ENCODE peak calls at places on chromosomes 11 and 22, in four cellular contexts. N is ovary, T is tibial nerve, K is adrenal gland. X is an unnamed sample.

GRCh38 chr22:44404341-44405020 is 91.7 kb upstream of the SHISAL1 start:
- DNase-seq in N (no peak), K (no peak), T (no peak), X (peak; percentile 37)

GRCh38 chr11:86938203-86938899 is 16.8 kb downstream of the FZD4 start:
- DNase-seq in T (no peak), N (no peak), K (no peak), X (no peak)

GRCh38 chr11:92651159-92651558 is 318.3 kb upstream of the MTNR1B start:
- DNase-seq in T (no peak), N (no peak), K (no peak), X (no peak)

GRCh38 chr11:67167715-67168114 is 48.7 kb downstream of the KDM2A start:
- DNase-seq in N (no peak), T (no peak), K (no peak), X (no peak)

GRCh38 chr11:120129570-120129969 is 8.3 kb downstream of the TRIM29 start:
- DNase-seq in N (peak; percentile 6), K (no peak), T (no peak), X (no peak)

GRCh38 chr22:32024791-32025190 is 18.3 kb upstream of the SLC5A1 start:
- DNase-seq in K (no peak), T (no peak), N (no peak), X (no peak)

GRCh38 chr22:30511109-30511508 is 5.6 kb upstream of the SEC14L4 start:
- DNase-seq in T (no peak), N (no peak), K (no peak), X (no peak)

GRCh38 chr11:122796128-122796717 is 42.1 kb upstream of the CRTAM start:
- DNase-seq in N (no peak), K (peak; percentile 41), T (peak; percentile 69), X (peak; percentile 41)

GRCh38 chr11:66548774-66549630 is 2.3 kb downstream of the ACTN3 start:
- DNase-seq in T (no peak), N (no peak), K (no peak), X (no peak)

GRCh38 chr11:60912851-60913550 is 957 bp upstream of the TMEM109 start:
- DNase-seq in T (no peak), N (no peak), K (no peak), X (no peak)

GRCh38 chr11:73140213-73141030 is 1.7 kb downstream of the FCHSD2 start:
- DNase-seq in N (peak; percentile 33), T (no peak), K (peak; percentile 64), X (no peak)

GRCh38 chr11:31826530-31827438 is 15.7 kb upstream of the PAX6 start:
- DNase-seq in K (no peak), T (no peak), N (no peak), X (no peak)

GRCh38 chr11:74397531-74398243 is 546 bp downstream of the PGM2L1 start:
- DNase-seq in K (peak; percentile 22), T (no peak), N (no peak), X (peak; percentile 36)

GRCh38 chr11:109320595-109320994 is 101.4 kb upstream of the C11orf87 start:
- DNase-seq in N (no peak), K (no peak), T (no peak), X (no peak)

GRCh38 chr11:96338910-96339703 is 3.9 kb downstream of the MAML2 start:
- DNase-seq in K (peak; percentile 46), N (peak; percentile 46), T (peak; percentile 33), X (peak; percentile 51)

GRCh38 chr11:19722702-19723101 is 10.1 kb downstream of the NAV2 start:
- DNase-seq in N (no peak), K (no peak), T (no peak), X (no peak)

GRCh38 chr11:84212467-84213390 is 926.6 kb upstream of the CCDC90B start:
- DNase-seq in K (no peak), N (no peak), T (no peak), X (no peak)

GRCh38 chr11:12404461-12404860 is 27.1 kb downstream of the PARVA start:
- DNase-seq in K (no peak), T (no peak), N (peak; percentile 55), X (no peak)

GRCh38 chr11:70073188-70073817 is 4.8 kb upstream of the ANO1 start:
- DNase-seq in N (no peak), K (no peak), T (no peak), X (peak; percentile 47)

GRCh38 chr11:122791411-122791810 is 46.9 kb upstream of the CRTAM start:
- DNase-seq in N (no peak), T (no peak), K (no peak), X (no peak)

GRCh38 chr11:93537767-93538261 is 5.4 kb downstream of the SMCO4 start:
- DNase-seq in K (peak; percentile 77), T (peak; percentile 52), N (no peak), X (peak; percentile 43)

GRCh38 chr11:40987895-40988435 is 471.5 kb downstream of the LRRC4C start:
- DNase-seq in T (no peak), K (no peak), N (no peak), X (no peak)

GRCh38 chr22:47310601-47311000 is 548.2 kb downstream of the TBC1D22A start:
- DNase-seq in N (no peak), T (no peak), K (no peak), X (no peak)

GRCh38 chr22:46122980-46123693 is 27.2 kb upstream of the PPARA start:
- DNase-seq in N (peak; percentile 60), K (peak; percentile 55), T (no peak), X (no peak)

GRCh38 chr11:95293116-95293515 is 62.1 kb upstream of the SESN3 start:
- DNase-seq in T (no peak), N (no peak), K (no peak), X (no peak)

GRCh38 chr11:59542142-59542810 is 30.9 kb downstream of the OR4D9 start:
- DNase-seq in K (peak; percentile 69), N (no peak), T (no peak), X (no peak)

GRCh38 chr11:73227571-73228211 is 9.6 kb downstream of the P2RY2 start:
- DNase-seq in T (no peak), N (peak; percentile 7), K (peak; percentile 11), X (no peak)

GRCh38 chr11:117862019-117862725 is 14.3 kb downstream of the FXYD6 start:
- DNase-seq in T (no peak), N (no peak), K (no peak), X (no peak)

GRCh38 chr11:82989628-82990404 is 81.9 kb downstream of the RAB30 start:
- DNase-seq in N (no peak), K (no peak), T (no peak), X (no peak)

DNA sequence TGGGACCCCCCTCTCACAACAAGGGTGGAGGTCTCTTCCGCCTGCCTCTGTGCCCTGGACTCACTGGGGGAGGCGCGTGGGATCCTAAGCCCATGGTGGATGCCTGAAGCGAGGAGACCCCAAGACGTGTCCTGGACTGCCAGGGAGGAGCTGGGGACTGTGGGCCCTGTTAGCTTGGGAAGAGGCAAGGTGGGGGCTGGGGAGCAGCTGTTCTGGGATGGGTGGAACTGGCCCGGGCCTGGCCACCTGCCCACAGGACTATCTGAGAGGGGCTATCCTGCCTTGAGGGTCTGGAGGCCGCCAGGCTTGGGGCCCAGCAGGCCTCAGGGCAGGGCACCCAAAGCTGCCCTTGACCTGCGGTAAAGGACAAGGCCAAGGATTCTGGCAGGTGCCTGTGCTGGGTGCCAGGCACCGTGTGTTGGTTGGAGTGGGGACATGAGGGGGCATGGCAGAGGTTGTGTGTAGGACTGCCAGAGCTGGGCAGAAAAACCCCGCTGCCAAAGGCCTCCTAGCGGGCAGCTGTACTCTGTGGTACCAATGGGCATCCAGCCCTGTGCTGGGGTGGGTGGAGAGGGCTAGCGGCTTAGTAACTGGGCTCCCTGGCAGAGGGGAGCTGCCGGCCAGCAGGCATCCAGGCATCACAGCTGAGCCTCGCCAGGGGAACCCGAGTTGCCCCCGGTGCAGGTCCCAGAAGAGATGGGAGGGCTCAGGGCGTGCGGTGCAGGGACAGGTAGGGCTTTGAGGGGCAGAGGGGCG is 670 bp downstream of the LSP1 start:
- DNase-seq in T (no peak), N (no peak), K (no peak), X (no peak)
- TF ChIP-seq CTCF in T (no peak), N (no peak), K (no peak), X (no peak)

GRCh38 chr22:27919222-27919942 is at the start of gene PITPNB:
- DNase-seq in K (peak; percentile 97), T (peak; percentile 92), N (peak; percentile 99), X (peak; percentile 98)

GRCh38 chr22:27913162-27913741 is 5.8 kb downstream of the PITPNB start:
- DNase-seq in N (no peak), T (no peak), K (no peak), X (no peak)

GRCh38 chr22:27919943-27920755 is 1.1 kb upstream of the PITPNB start:
- DNase-seq in K (no peak), T (peak; percentile 40), N (peak; percentile 25), X (no peak)

GRCh38 chr22:27918351-27919221 is 470 bp downstream of the PITPNB start:
- DNase-seq in K (peak; percentile 55), N (peak; percentile 66), T (peak; percentile 43), X (peak; percentile 66)
- TF ChIP-seq POLR2A in K (peak; percentile 14), N (no peak), T (no peak), X (no peak)

GRCh38 chr11:64857485-64857884 is 13.0 kb upstream of the CDC42BPG start:
- DNase-seq in T (no peak), N (no peak), K (no peak), X (no peak)
- H3K4me1 ChIP-seq in T (peaks cover 70% of the 10 kb centered on the region), N (peaks cover 12% of the 10 kb centered on the region), K (peaks cover 54% of the 10 kb centered on the region), X (peaks cover 98% of the 10 kb centered on the region)

GRCh38 chr11:24161587-24161986 is 335.3 kb upstream of the LUZP2 start:
- DNase-seq in K (no peak), T (no peak), N (no peak), X (no peak)

GRCh38 chr11:24153337-24153736 is 343.5 kb upstream of the LUZP2 start:
- DNase-seq in T (no peak), N (no peak), K (no peak), X (no peak)

GRCh38 chr11:24155792-24156191 is 341.1 kb upstream of the LUZP2 start:
- DNase-seq in T (no peak), N (no peak), K (no peak), X (no peak)
- TF ChIP-seq CTCF in T (no peak), N (no peak), K (no peak), X (no peak)

GRCh38 chr22:19443544-19444211 is 3.8 kb downstream of the C22orf39 start:
- DNase-seq in T (no peak), N (no peak), K (no peak), X (no peak)

GRCh38 chr22:19440411-19441195 is 6.9 kb downstream of the C22orf39 start:
- DNase-seq in N (no peak), T (no peak), K (peak; percentile 54), X (peak; percentile 42)

GRCh38 chr22:19446603-19447387 is 716 bp downstream of the C22orf39 start:
- DNase-seq in T (no peak), N (no peak), K (peak; percentile 50), X (no peak)

GRCh38 chr22:19438286-19438685 is 5.9 kb downstream of the MRPL40 start:
- DNase-seq in N (no peak), K (no peak), T (no peak), X (no peak)

GRCh38 chr22:19442166-19442565 is 5.3 kb downstream of the C22orf39 start:
- DNase-seq in K (no peak), N (no peak), T (no peak), X (no peak)
- TF ChIP-seq POLR2A in K (no peak), N (no peak), T (no peak), X (no peak)